ENCODE peak calls at places on chromosome 16, in five cellular contexts. O is K562, Z is HepG2, S is SK-N-SH, N is HCT116. K is an unnamed sample.

GRCh38 chr16:47858333-47859067 is 297.3 kb downstream of the ABCC12 start:
- DNase-seq in S (no peak), N (no peak), O (no peak), Z (no peak), K (no peak)

GRCh38 chr16:58970775-58971174 is 236.7 kb upstream of the GOT2 start:
- DNase-seq in S (no peak), O (no peak), N (no peak), Z (no peak), K (no peak)

GRCh38 chr16:525520-526180 is 1.9 kb upstream of the CAPN15 start:
- DNase-seq in Z (no peak), N (peak), S (no peak), O (no peak), K (no peak)

GRCh38 chr16:67430504-67431076 is 331 bp upstream of the HSD11B2 start:
- DNase-seq in Z (peak), O (peak), N (no peak), S (peak), K (peak)

GRCh38 chr16:50247906-50248608 is 18.3 kb upstream of the ADCY7 start:
- DNase-seq in O (no peak), N (no peak), Z (no peak), S (no peak), K (no peak)

GRCh38 chr16:74601131-74601871 is 5.6 kb downstream of the GLG1 start:
- DNase-seq in S (peak), N (no peak), O (no peak), Z (no peak), K (no peak)

GRCh38 chr16:48393843-48394703 is 8.9 kb upstream of the SIAH1 start:
- DNase-seq in O (no peak), Z (no peak), S (peak), N (no peak), K (no peak)

GRCh38 chr16:28524544-28525179 is 14.1 kb downstream of the NUPR1 start:
- DNase-seq in O (no peak), S (no peak), N (no peak), Z (no peak), K (peak)

GRCh38 chr16:89687092-89687940 is 827 bp downstream of the CDK10 start:
- DNase-seq in S (no peak), N (no peak), O (peak), Z (peak), K (peak)

GRCh38 chr16:57013902-57014301 is 24.5 kb downstream of the NLRC5 start:
- DNase-seq in O (no peak), Z (no peak), S (no peak), N (no peak), K (no peak)

GRCh38 chr16:65015577-65015976 is 106.3 kb downstream of the CDH11 start:
- DNase-seq in Z (no peak), N (no peak), S (no peak), O (no peak), K (no peak)

GRCh38 chr16:67165121-67166034 is 833 bp downstream of the HSF4 start:
- DNase-seq in Z (no peak), O (peak), S (no peak), N (no peak), K (no peak)

GRCh38 chr16:14307059-14307531 is 236.0 kb downstream of the MRTFB start:
- DNase-seq in Z (no peak), O (no peak), N (no peak), S (no peak), K (no peak)

GRCh38 chr16:56878455-56878854 is 13.4 kb downstream of the SLC12A3 start:
- DNase-seq in S (no peak), Z (no peak), O (no peak), N (no peak), K (no peak)

GRCh38 chr16:23670137-23670776 is 8.4 kb upstream of the PLK1 start:
- DNase-seq in O (no peak), S (no peak), Z (no peak), N (no peak), K (no peak)

GRCh38 chr16:1277945-1278282 is 22.0 kb downstream of the TPSD1 start:
- DNase-seq in Z (no peak), S (no peak), O (no peak), N (no peak), K (no peak)

GRCh38 chr16:78290498-78291271 is 191.2 kb downstream of the WWOX start:
- DNase-seq in S (no peak), N (no peak), O (no peak), Z (no peak), K (peak)

GRCh38 chr16:74738134-74738541 is 36.5 kb downstream of the FA2H start:
- DNase-seq in O (peak), S (peak), N (peak), Z (no peak), K (no peak)

GRCh38 chr16:64996641-64997040 is 125.2 kb downstream of the CDH11 start:
- DNase-seq in Z (no peak), N (no peak), O (no peak), S (no peak), K (peak)

GRCh38 chr16:25912321-25912720 is 220.6 kb downstream of the HS3ST4 start:
- DNase-seq in O (no peak), Z (no peak), N (no peak), S (no peak), K (no peak)

GRCh38 chr16:69141936-69142335 is 9.5 kb downstream of the UTP4 start:
- DNase-seq in Z (no peak), N (no peak), S (no peak), O (no peak), K (no peak)

GRCh38 chr16:9603316-9603715 is 511.9 kb downstream of the HAPSTR1 start:
- DNase-seq in Z (no peak), N (no peak), S (no peak), O (no peak), K (no peak)

GRCh38 chr16:88921603-88921995 is 55.1 kb upstream of the PABPN1L start:
- DNase-seq in O (no peak), N (no peak), S (no peak), Z (no peak), K (no peak)

GRCh38 chr16:85383836-85384825 is 229.0 kb upstream of the GSE1 start:
- DNase-seq in S (no peak), N (no peak), O (no peak), Z (no peak), K (no peak)

GRCh38 chr16:48384982-48385271 is 286 bp downstream of the SIAH1 start:
- DNase-seq in Z (no peak), N (no peak), S (no peak), O (peak), K (no peak)

GRCh38 chr16:30096862-30097563 is 1.0 kb upstream of the YPEL3 start:
- DNase-seq in O (no peak), S (no peak), N (no peak), Z (no peak), K (no peak)

GRCh38 chr16:74291176-74291575 is 5.4 kb upstream of the PSMD7 start:
- DNase-seq in Z (no peak), N (no peak), S (no peak), O (no peak), K (no peak)

GRCh38 chr16:75080205-75081029 is 36.2 kb downstream of the LDHD start:
- DNase-seq in O (no peak), N (no peak), Z (no peak), S (no peak), K (no peak)

GRCh38 chr16:54351171-54351570 is 64.6 kb upstream of the IRX3 start:
- DNase-seq in S (no peak), N (no peak), Z (no peak), O (no peak), K (no peak)

GRCh38 chr16:86444274-86445060 is 65.9 kb upstream of the FOXF1 start:
- DNase-seq in S (peak), Z (no peak), N (no peak), O (no peak), K (no peak)
- TF ChIP-seq JUND in S (no peak), Z (no peak), N (no peak), O (no peak), K (no peak)

DNA sequence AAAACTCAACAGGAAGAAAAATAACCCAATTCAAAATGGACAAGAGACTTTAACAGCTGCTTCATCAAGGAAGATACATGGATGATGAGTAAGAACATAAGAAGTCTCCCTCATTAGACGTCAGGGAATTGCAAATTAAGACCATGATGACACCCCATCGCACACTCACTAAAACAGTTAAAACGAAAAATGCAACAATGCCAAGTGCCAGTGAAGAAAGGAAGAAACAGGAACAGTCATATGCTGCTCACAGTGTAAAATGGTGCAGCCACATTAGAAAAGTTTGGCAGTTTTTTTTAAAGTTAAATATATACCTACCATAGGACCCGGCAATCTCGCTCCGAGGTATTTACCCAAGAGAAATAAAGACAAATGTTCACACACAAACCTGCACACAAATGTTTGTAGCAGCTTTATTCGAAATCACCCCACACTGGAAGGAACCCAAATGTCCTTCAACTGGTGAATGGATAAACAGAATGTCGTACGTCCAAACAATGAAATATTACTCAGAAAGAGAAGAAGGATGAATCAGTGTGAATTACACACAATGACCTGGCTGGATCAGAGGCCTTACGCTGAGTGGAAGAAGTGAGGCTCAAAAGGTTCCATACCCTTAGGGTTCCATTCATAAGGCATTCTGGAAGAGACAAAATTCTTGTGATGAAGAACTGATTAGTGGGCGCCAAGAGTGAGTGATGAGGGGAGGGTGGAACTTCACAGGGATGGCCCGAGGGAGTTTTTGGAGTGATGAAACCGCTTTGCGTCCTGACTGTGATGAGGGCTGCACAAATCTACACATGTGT is 110.3 kb downstream of the C16orf95 start:
- DNase-seq in O (no peak), N (peak), Z (no peak), S (no peak), K (peak)
- TF ChIP-seq JUND in O (no peak), N (peak), Z (no peak), S (no peak), K (no peak)

GRCh38 chr16:13038591-13038990 is 137.2 kb downstream of the SHISA9 start:
- DNase-seq in Z (no peak), O (no peak), S (no peak), N (no peak), K (no peak)

GRCh38 chr16:13032911-13033310 is 131.5 kb downstream of the SHISA9 start:
- DNase-seq in Z (no peak), N (no peak), O (no peak), S (no peak), K (no peak)

GRCh38 chr16:13041180-13041579 is 139.8 kb downstream of the SHISA9 start:
- DNase-seq in N (no peak), O (no peak), Z (no peak), S (no peak), K (no peak)

GRCh38 chr16:13039526-13039925 is 138.1 kb downstream of the SHISA9 start:
- DNase-seq in S (no peak), Z (no peak), N (no peak), O (no peak), K (no peak)

GRCh38 chr16:13036600-13036999 is 135.2 kb downstream of the SHISA9 start:
- DNase-seq in S (no peak), Z (peak), N (no peak), O (peak), K (peak)
- TF ChIP-seq JUND in S (no peak), Z (no peak), N (no peak), O (no peak), K (no peak)

GRCh38 chr16:2470234-2470601 is 879 bp upstream of the NTN3 start:
- DNase-seq in O (no peak), Z (no peak), N (no peak), S (no peak), K (no peak)

GRCh38 chr16:2471653-2472487 is 773 bp downstream of the NTN3 start:
- DNase-seq in O (no peak), Z (no peak), N (no peak), S (peak), K (no peak)

GRCh38 chr16:2470603-2471015 is 488 bp upstream of the NTN3 start:
- DNase-seq in Z (no peak), O (no peak), N (no peak), S (no peak), K (no peak)

GRCh38 chr16:2472488-2472864 is 1.4 kb downstream of the NTN3 start:
- DNase-seq in N (no peak), Z (no peak), S (no peak), O (no peak), K (no peak)

DNA sequence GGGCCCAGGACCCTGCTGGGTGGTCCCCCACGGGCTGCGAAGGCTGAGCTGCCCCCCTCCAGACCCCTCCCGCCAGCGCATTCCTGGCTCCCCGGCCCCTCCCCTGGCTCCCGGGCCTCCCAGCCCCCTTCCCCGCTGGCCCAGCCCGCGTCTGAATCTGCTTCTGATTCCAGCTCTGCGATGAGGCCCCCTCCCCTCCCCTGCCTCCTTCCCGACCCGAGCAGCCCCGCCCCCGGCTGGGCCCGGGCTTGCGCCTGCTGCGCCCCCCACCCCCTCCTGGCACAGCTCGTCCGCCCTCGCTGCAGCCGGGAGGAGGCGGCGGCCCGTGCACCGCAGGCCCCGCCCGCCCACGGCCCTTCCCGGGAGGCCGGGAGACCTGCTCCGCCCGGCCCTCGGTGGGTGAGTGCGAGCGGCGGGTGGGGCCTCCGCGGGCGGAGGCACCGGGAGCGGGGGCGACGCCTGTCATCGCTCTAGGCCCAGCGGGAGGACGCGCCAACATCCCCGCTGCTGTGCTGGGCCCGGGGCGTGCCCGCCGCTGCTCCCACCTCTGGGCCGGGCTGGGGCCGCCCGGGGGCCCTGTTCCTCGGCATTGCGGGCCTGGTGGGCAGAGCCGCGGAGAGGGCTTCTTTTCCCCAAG is at the start of gene NTN3:
- DNase-seq in N (no peak), O (peak), Z (no peak), S (peak), K (no peak)
- TF ChIP-seq JUND in N (no peak), O (no peak), Z (no peak), S (no peak), K (no peak)

GRCh38 chr16:83037884-83038283 is 411.1 kb downstream of the CDH13 start:
- DNase-seq in Z (no peak), N (no peak), S (no peak), O (no peak), K (no peak)
- TF ChIP-seq JUND in Z (no peak), N (no peak), S (no peak), O (no peak), K (no peak)

GRCh38 chr16:19707699-19708497 is 10.1 kb downstream of the KNOP1 start:
- DNase-seq in O (peak), Z (no peak), N (no peak), S (no peak), K (no peak)
- TF ChIP-seq JUND in O (no peak), Z (no peak), N (no peak), S (no peak), K (no peak)

GRCh38 chr16:70575376-70575775 is 51.8 kb downstream of the SF3B3 start:
- DNase-seq in Z (no peak), S (no peak), O (no peak), N (no peak), K (no peak)

GRCh38 chr16:70577256-70577698 is 53.7 kb downstream of the SF3B3 start:
- DNase-seq in N (peak), O (no peak), S (no peak), Z (no peak), K (no peak)

GRCh38 chr16:70578035-70578434 is 54.4 kb downstream of the SF3B3 start:
- DNase-seq in O (no peak), N (no peak), Z (no peak), S (no peak), K (no peak)

GRCh38 chr16:70574595-70575271 is 51.1 kb downstream of the SF3B3 start:
- DNase-seq in Z (no peak), O (no peak), S (no peak), N (no peak), K (no peak)

DNA sequence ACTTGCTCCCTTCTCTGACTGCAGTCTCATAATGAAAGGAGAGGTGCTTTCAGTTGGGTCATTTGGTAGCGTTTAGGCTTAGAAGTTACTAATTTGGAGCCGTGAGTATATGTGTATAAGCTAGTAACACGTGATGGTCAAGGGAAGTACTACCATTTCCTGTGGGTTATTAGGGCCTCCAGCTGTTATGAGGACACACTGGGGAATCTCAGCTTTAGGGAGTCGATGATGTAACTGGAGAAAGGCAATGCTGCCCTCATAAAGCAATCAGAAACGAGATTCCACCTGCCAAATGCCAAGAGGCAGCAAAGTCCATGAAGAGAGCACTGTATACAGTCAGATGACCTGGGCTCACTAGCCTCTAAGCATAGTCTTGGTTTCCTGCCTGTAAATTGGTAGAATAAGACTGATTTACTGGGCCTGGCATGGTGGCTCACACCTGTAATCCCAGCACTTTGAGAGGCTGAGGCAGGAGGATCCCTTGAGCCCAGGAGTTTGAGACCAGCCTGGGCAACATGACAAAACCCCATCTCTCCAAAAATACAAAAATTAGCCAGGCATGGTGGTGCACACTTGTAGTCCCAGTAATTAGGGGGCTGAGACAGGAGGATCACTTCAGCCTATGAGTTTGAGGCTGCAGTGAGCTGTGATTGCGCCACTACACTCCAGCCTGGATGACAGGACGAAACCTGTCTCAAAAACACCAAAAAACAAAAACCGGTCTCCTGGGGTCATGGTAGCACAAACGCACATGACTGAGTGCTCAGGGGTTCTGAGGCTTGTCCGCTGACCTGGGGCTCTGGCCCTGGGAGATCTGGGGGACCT is 53.0 kb downstream of the SF3B3 start:
- DNase-seq in O (no peak), S (no peak), Z (peak), N (no peak), K (no peak)
- TF ChIP-seq JUND in O (no peak), S (no peak), Z (no peak), N (peak), K (no peak)

GRCh38 chr16:12006637-12007036 is 30.1 kb downstream of the SNX29 start:
- DNase-seq in N (no peak), S (no peak), O (no peak), Z (no peak), K (no peak)

GRCh38 chr16:12009922-12010321 is 33.4 kb downstream of the SNX29 start:
- DNase-seq in S (no peak), N (no peak), Z (no peak), O (no peak), K (no peak)

GRCh38 chr16:12010388-12011251 is 34.1 kb downstream of the SNX29 start:
- DNase-seq in O (no peak), S (no peak), N (no peak), Z (no peak), K (no peak)

GRCh38 chr16:12011565-12011964 is 35.0 kb downstream of the SNX29 start:
- DNase-seq in Z (no peak), O (no peak), S (no peak), N (no peak), K (no peak)

GRCh38 chr16:12009462-12009861 is 32.9 kb downstream of the SNX29 start:
- DNase-seq in O (no peak), N (no peak), Z (no peak), S (no peak), K (no peak)
- TF ChIP-seq JUND in O (no peak), N (no peak), Z (no peak), S (no peak), K (no peak)

GRCh38 chr16:2532494-2533141 is 1.4 kb upstream of the CEMP1 start:
- DNase-seq in Z (peak), O (peak), N (peak), S (peak), K (peak)
- TF ChIP-seq JUND in Z (no peak), O (no peak), N (no peak), S (no peak), K (no peak)

GRCh38 chr16:17304124-17304813 is 166.5 kb downstream of the XYLT1 start:
- DNase-seq in O (no peak), N (peak), Z (no peak), S (no peak), K (peak)
- TF ChIP-seq JUND in O (no peak), N (no peak), Z (no peak), S (no peak), K (no peak)

K was measured in T47D.